ENCODE peak calls at places on chromosomes 3 and 15, in five cellular contexts. S, K, E, P and L are unnamed samples.

GRCh38 chr3:172685331-172686214 is 25.3 kb downstream of the NCEH1 start:
- DNase-seq in P (no peak), K (no peak), S (peak), E (no peak), L (no peak)

GRCh38 chr3:127082066-127082465 is 99.2 kb downstream of the PLXNA1 start:
- DNase-seq in E (no peak), K (no peak), P (no peak), S (no peak), L (no peak)

GRCh38 chr15:74196175-74196574 is 6.4 kb downstream of the STRA6 start:
- DNase-seq in E (peak), P (no peak), S (peak), K (peak), L (peak)

GRCh38 chr3:14586611-14587010 is 46.5 kb upstream of the GRIP2 start:
- DNase-seq in S (no peak), P (no peak), E (no peak), K (no peak), L (no peak)

GRCh38 chr15:48855501-48856440 is 22.2 kb upstream of the EID1 start:
- DNase-seq in E (peak), S (peak), K (peak), P (no peak), L (peak)

GRCh38 chr15:80785811-80786354 is 6.7 kb downstream of the CEMIP start:
- DNase-seq in P (no peak), K (no peak), E (no peak), S (no peak), L (no peak)

GRCh38 chr3:188446791-188447190 is 292.8 kb downstream of the LPP start:
- DNase-seq in S (no peak), E (no peak), K (no peak), P (no peak), L (no peak)

GRCh38 chr3:29887450-29887849 is 606.6 kb downstream of the RBMS3 start:
- DNase-seq in S (peak), P (no peak), K (no peak), E (no peak), L (no peak)

GRCh38 chr15:79243723-79244122 is 38.8 kb upstream of the ANKRD34C start:
- DNase-seq in P (no peak), K (no peak), S (no peak), E (no peak), L (no peak)

GRCh38 chr3:28317438-28318022 is 31.0 kb upstream of the ZCWPW2 start:
- DNase-seq in K (peak), S (peak), P (peak), E (peak), L (peak)

GRCh38 chr3:127630811-127631714 is 2.1 kb downstream of the PODXL2 start:
- DNase-seq in E (no peak), S (no peak), P (no peak), K (no peak), L (no peak)

GRCh38 chr3:32239638-32240550 is 1.4 kb downstream of the CMTM8 start:
- DNase-seq in E (peak), P (peak), S (no peak), K (peak), L (peak)

GRCh38 chr3:139439278-139439677 is 37.0 kb downstream of the RBP2 start:
- DNase-seq in K (no peak), P (no peak), E (no peak), S (no peak), L (no peak)

GRCh38 chr15:42085236-42085605 is 9.1 kb downstream of the PLA2G4D start:
- DNase-seq in S (no peak), K (no peak), E (no peak), P (no peak), L (no peak)

GRCh38 chr3:146187334-146187950 is 26.5 kb upstream of the PLOD2 start:
- DNase-seq in K (no peak), E (no peak), P (no peak), S (peak), L (peak)

GRCh38 chr3:87461036-87461435 is 184.7 kb upstream of the POU1F1 start:
- DNase-seq in E (no peak), P (no peak), S (no peak), K (no peak), L (no peak)

GRCh38 chr15:90711418-90711824 is 5.7 kb upstream of the BLM start:
- DNase-seq in E (no peak), K (no peak), S (no peak), P (no peak), L (no peak)

GRCh38 chr3:106251160-106251892 is 382.5 kb upstream of the CBLB start:
- DNase-seq in K (no peak), S (no peak), P (no peak), E (no peak), L (no peak)

GRCh38 chr3:114418724-114419543 is 125.1 kb downstream of the TIGIT start:
- DNase-seq in K (peak), S (peak), E (peak), P (peak), L (peak)

GRCh38 chr3:103672346-103672745 is 1237.5 kb downstream of the ZPLD1 start:
- DNase-seq in S (no peak), E (no peak), P (no peak), K (no peak), L (no peak)

GRCh38 chr3:9339750-9340449 is 23.0 kb upstream of the THUMPD3 start:
- DNase-seq in P (no peak), S (peak), K (no peak), E (no peak), L (peak)

DNA sequence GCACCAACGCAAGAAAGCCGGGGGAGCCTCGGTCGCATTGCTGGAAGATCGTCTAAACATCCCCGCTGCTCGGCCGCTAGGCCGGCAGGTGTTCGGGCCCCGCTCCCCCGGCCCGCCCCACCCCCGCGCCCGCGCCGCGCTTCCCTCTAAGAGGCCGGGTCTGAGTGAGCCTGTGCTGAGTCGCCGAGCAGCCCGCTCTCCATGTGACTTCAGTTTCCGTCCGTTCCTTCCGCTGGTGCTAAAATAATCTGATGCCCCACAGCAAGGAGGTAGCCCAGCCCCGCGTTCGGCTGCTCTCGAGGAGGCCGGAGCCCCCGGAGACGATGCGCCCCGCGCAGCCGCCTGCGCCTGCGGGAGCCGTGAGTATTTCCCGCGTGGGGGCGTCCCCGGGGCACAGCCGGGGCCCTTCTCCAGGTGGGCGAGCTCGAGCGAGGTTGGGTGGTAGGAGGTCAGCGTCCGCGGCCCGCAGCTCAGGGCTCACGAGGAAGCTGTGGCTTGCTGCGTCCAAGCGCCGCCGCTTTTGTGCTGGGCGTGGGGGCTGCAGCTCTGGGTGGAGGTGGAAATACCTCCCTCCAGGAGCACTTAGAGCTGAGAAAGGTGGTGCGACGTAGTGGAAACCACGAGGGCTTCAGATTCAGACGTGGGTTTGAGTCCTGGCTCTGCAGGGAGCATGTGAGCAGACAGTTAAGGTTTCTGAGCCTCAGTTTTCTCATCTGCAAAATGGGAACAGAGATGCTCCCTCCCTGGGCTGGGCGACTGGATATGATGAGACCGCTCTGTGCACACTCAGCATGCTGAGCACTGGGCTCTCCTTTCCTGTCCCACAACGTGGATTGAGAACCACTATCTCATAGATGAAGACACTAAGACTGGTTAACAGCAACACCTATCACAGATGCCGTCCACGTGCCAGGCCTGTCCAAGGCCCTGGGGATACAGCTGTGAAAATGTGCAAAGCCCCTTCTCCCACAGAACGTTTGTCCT is at the start of gene NRROS:
- DNase-seq in S (peak), K (no peak), E (no peak), P (peak), L (no peak)
- TF ChIP-seq POLR2A in S (no peak), K (no peak), E (no peak), P (peak), L (no peak)

GRCh38 chr15:67916051-67916374 is 76.2 kb upstream of the RNU6-1 start:
- DNase-seq in S (no peak), K (no peak), E (no peak), P (no peak), L (no peak)

GRCh38 chr15:67914028-67914427 is 74.2 kb upstream of the RNU6-1 start:
- DNase-seq in S (no peak), K (no peak), E (no peak), P (no peak), L (no peak)

GRCh38 chr15:67916565-67916964 is 76.7 kb upstream of the RNU6-1 start:
- DNase-seq in K (no peak), P (no peak), E (no peak), S (no peak), L (no peak)

GRCh38 chr15:67914537-67915373 is 74.9 kb upstream of the RNU6-1 start:
- DNase-seq in S (peak), P (peak), E (peak), K (peak), L (no peak)

GRCh38 chr15:67915374-67916050 is 75.7 kb upstream of the RNU6-1 start:
- DNase-seq in K (peak), S (no peak), P (no peak), E (peak), L (no peak)
- TF ChIP-seq RAD21 in K (peak), S (no peak), P (no peak), E (no peak), L (no peak)

GRCh38 chr15:39598186-39598850 is 17.4 kb downstream of the THBS1 start:
- DNase-seq in P (no peak), K (no peak), S (peak), E (no peak), L (no peak)
- TF ChIP-seq POLR2A in P (no peak), K (no peak), S (peak), E (no peak), L (no peak)

GRCh38 chr3:159781867-159782266 is 206.8 kb upstream of the IL12A start:
- DNase-seq in K (no peak), E (no peak), P (no peak), S (no peak), L (no peak)

GRCh38 chr3:159783780-159784747 is 204.6 kb upstream of the IL12A start:
- DNase-seq in P (no peak), S (no peak), E (no peak), K (no peak), L (no peak)

GRCh38 chr3:159782724-159783421 is 205.8 kb upstream of the IL12A start:
- DNase-seq in S (no peak), P (no peak), K (no peak), E (peak), L (no peak)

GRCh38 chr3:159776779-159777178 is 211.9 kb upstream of the IL12A start:
- DNase-seq in P (no peak), E (no peak), S (no peak), K (no peak), L (no peak)

GRCh38 chr3:159779883-159780282 is 208.8 kb upstream of the IL12A start:
- DNase-seq in E (no peak), S (no peak), P (no peak), K (no peak), L (no peak)
- TF ChIP-seq RAD21 in E (no peak), S (no peak), P (no peak), K (no peak), L (no peak)

GRCh38 chr3:4218426-4219226 is 84.5 kb upstream of the SETMAR start:
- DNase-seq in S (no peak), E (peak), P (no peak), K (no peak), L (no peak)

GRCh38 chr3:4223783-4224182 is 79.4 kb upstream of the SETMAR start:
- DNase-seq in S (no peak), E (no peak), P (no peak), K (no peak), L (no peak)

GRCh38 chr3:4222574-4222973 is 80.6 kb upstream of the SETMAR start:
- DNase-seq in P (no peak), K (no peak), S (no peak), E (no peak), L (no peak)

GRCh38 chr3:4220050-4220449 is 83.1 kb upstream of the SETMAR start:
- DNase-seq in E (no peak), P (no peak), S (no peak), K (no peak), L (no peak)

DNA sequence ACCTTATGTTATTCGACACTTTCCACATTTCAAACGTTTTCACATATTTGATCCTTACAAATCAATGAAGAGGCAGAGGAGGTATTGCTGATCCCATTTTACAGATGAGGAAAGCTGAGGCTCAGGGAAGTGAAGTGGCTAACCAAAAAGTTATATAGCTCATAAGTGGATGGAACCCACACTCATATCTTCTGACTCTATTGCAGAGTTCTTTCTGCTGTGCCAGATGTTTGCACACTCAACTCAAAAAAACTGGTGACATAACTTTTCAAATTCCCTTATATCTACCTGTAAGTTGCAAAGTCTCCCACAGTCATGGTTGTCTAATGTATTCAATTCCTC is 84.0 kb upstream of the SETMAR start:
- DNase-seq in K (no peak), S (no peak), P (no peak), E (no peak), L (no peak)
- TF ChIP-seq POLR2A in K (no peak), S (no peak), P (no peak), E (no peak), L (no peak)

DNA sequence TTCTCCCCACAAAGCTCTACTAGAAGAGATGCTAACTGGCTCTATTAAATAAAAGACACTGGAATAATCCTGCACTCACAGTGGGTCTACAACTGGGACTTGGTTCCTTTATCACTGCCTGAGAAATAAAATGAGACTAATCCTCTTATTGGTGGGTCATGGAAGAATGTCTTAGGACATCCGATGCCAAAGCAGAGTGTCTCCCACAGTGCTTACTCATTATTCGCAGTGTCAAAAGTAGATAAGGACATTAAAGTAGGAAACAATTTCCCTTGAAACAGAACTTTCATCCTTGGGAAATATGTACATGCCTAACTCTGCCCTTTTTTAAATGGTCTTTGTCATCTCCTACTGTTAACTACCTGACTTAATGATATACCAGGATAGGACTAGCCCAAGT is 71.5 kb downstream of the GSK3B start:
- DNase-seq in S (peak), P (no peak), K (no peak), E (no peak), L (no peak)
- TF ChIP-seq RAD21 in S (no peak), P (no peak), K (no peak), E (no peak), L (no peak)